ENCODE peak calls at places on chromosomes 6 and 20, in nine cellular contexts. P, K, S, T, D, V, R, J and I are unnamed samples.
A peak's percentile ranks its signal among the peaks of the same experiment; 100 is the strongest.

GRCh38 chr20:4949833-4950178 is 51.5 kb downstream of the SLC23A2 start:
- DNase-seq in R (peak; percentile 62), D (no peak), T (peak; percentile 30), K (no peak), S (peak; percentile 46), V (no peak), P (no peak), J (no peak), I (no peak)

GRCh38 chr20:19211661-19212523 is 550 bp upstream of the SLC24A3 start:
- DNase-seq in P (peak; percentile 79), J (no peak), T (no peak), D (peak; percentile 39), R (peak; percentile 73), V (no peak), S (no peak), K (no peak), I (peak; percentile 31)

GRCh38 chr20:295804-296203 is 1.6 kb upstream of the ZCCHC3 start:
- DNase-seq in J (no peak), V (no peak), T (no peak), P (no peak), R (no peak), K (no peak), D (no peak), S (no peak), I (no peak)

GRCh38 chr6:34132486-34133185 is 13.3 kb downstream of the GRM4 start:
- DNase-seq in S (peak; percentile 28), P (peak; percentile 91), T (peak; percentile 17), K (no peak), J (no peak), R (peak; percentile 88), D (no peak), V (no peak), I (peak; percentile 81)

GRCh38 chr6:66508433-66508832 is 801.4 kb upstream of the EYS start:
- DNase-seq in V (no peak), T (no peak), S (no peak), J (no peak), D (no peak), P (no peak), K (no peak), R (no peak), I (no peak)

GRCh38 chr20:34634392-34634791 is 42.5 kb downstream of the PIGU start:
- DNase-seq in D (no peak), J (no peak), S (no peak), V (no peak), T (no peak), P (no peak), R (no peak), K (no peak), I (peak; percentile 41)

GRCh38 chr20:3696745-3697587 is 15.2 kb upstream of the ADAM33 start:
- DNase-seq in T (no peak), K (no peak), P (peak; percentile 51), S (no peak), D (no peak), J (no peak), V (no peak), R (no peak), I (no peak)

GRCh38 chr6:15423286-15423957 is 177.6 kb downstream of the JARID2 start:
- DNase-seq in K (no peak), S (no peak), P (no peak), R (no peak), D (no peak), T (no peak), J (no peak), V (no peak), I (no peak)

GRCh38 chr6:112144145-112144926 is 56.9 kb downstream of the FAM229B start:
- DNase-seq in D (no peak), T (peak; percentile 30), S (no peak), J (peak; percentile 10), R (no peak), K (no peak), P (no peak), V (no peak), I (no peak)

GRCh38 chr6:44674226-44675155 is 287.0 kb downstream of the CDC5L start:
- DNase-seq in D (no peak), T (no peak), R (no peak), K (no peak), P (no peak), J (no peak), V (no peak), S (no peak), I (no peak)

GRCh38 chr6:73309534-73309783 is 44.6 kb downstream of the DPPA5 start:
- DNase-seq in D (no peak), R (no peak), K (no peak), V (no peak), S (no peak), J (no peak), T (no peak), P (no peak), I (no peak)

GRCh38 chr6:90148867-90149266 is 147.8 kb downstream of the BACH2 start:
- DNase-seq in J (no peak), R (no peak), P (no peak), V (no peak), D (no peak), T (no peak), S (no peak), K (no peak), I (no peak)

GRCh38 chr6:139600919-139601470 is 226.5 kb upstream of the CITED2 start:
- DNase-seq in T (no peak), D (no peak), P (no peak), J (no peak), R (no peak), V (no peak), K (no peak), S (no peak), I (no peak)

GRCh38 chr6:40710626-40711354 is 123.6 kb upstream of the LRFN2 start:
- DNase-seq in D (no peak), K (no peak), V (no peak), P (no peak), S (no peak), J (no peak), T (no peak), R (no peak), I (no peak)

GRCh38 chr6:4313044-4313686 is 177.8 kb upstream of the ECI2 start:
- DNase-seq in D (no peak), P (peak; percentile 41), V (no peak), J (peak; percentile 85), K (no peak), S (peak; percentile 95), T (no peak), R (peak; percentile 71), I (no peak)

GRCh38 chr6:97668716-97669115 is 385.7 kb upstream of the MMS22L start:
- DNase-seq in K (no peak), P (no peak), V (no peak), D (no peak), R (peak; percentile 37), S (no peak), J (no peak), T (no peak), I (no peak)

GRCh38 chr6:117932676-117933075 is 25.6 kb downstream of the SLC35F1 start:
- DNase-seq in J (no peak), R (no peak), K (no peak), T (no peak), V (no peak), D (no peak), P (no peak), S (no peak), I (no peak)

GRCh38 chr6:153103256-153103655 is 27.8 kb downstream of the RGS17 start:
- DNase-seq in P (no peak), V (no peak), D (no peak), K (no peak), J (no peak), T (no peak), S (no peak), R (no peak), I (no peak)

DNA sequence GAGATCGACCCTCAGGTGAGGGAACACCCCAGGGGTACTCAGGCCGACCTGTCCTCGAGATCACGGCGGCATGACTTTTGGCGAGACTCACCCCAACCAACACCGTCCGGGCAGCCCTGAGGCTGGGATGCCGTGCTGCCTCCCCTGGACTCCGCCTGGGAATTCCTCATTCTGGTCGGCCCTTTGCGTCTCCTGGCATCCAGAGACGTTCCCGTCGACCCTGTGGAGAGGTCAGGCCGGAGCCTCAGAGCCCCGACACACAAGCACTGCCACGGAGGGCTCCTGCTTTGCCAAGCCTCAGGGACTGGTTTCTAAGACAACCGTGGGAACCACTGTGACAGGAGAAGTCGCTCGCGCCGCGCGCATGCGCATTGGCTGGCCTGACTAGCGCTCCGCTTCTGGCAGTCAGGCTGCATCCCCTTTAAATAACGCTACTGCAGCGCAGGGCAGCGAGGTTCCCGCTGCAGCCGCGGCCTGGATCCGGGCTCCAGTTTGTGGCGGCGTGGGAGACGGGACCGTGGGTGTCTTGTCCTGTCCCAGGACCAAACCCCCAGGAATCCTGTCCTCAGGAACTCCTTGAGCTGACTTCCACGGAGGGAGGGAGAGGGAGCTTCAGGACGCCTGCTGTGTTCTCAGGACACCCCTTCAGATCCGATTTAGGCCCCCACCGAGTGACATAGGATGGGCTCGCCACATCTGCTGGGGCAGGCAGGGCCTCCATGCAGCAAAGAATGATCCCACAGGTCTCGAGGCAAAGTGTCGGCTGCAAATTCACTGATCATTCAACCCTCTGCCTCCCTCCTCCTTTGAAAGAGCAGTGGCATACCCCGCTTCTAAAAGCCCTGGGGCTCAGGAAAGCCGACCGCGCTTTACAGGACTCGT is 163.2 kb upstream of the ZNF337 start:
- DNase-seq in R (peak; percentile 54), T (peak; percentile 65), K (peak; percentile 74), V (no peak), J (no peak), P (peak; percentile 68), S (peak; percentile 61), D (peak; percentile 75), I (peak; percentile 65)
- H3K27me3 ChIP-seq in R (peaks cover 74% of the 10 kb centered on the region), T (peaks cover 57% of the 10 kb centered on the region), K (no peaks in the 10 kb centered on the region), V (no peaks in the 10 kb centered on the region), J (no peaks in the 10 kb centered on the region), P (peaks cover 75% of the 10 kb centered on the region), S (peaks cover 22% of the 10 kb centered on the region), D (peaks cover 38% of the 10 kb centered on the region), I (no peaks in the 10 kb centered on the region)

GRCh38 chr20:62733250-62733842 is 24.7 kb downstream of the NTSR1 start:
- DNase-seq in R (no peak), D (no peak), T (no peak), P (no peak), S (no peak), J (no peak), V (peak; percentile 19), K (no peak), I (peak; percentile 37)
- H3K27me3 ChIP-seq in R (no peaks in the 10 kb centered on the region), D (peaks cover 11% of the 10 kb centered on the region), T (peaks cover 93% of the 10 kb centered on the region), P (no peaks in the 10 kb centered on the region), S (peaks cover 2% of the 10 kb centered on the region), J (peaks cover 2% of the 10 kb centered on the region), V (no peaks in the 10 kb centered on the region), K (no peaks in the 10 kb centered on the region), I (peaks cover 7% of the 10 kb centered on the region)

GRCh38 chr20:57545927-57546662 is 14.8 kb upstream of the PCK1 start:
- DNase-seq in K (peak; percentile 77), D (no peak), S (no peak), P (no peak), R (peak; percentile 11), J (no peak), T (no peak), V (no peak), I (no peak)
- H3K27me3 ChIP-seq in K (no peaks in the 10 kb centered on the region), D (no peaks in the 10 kb centered on the region), S (peaks cover 2% of the 10 kb centered on the region), P (no peaks in the 10 kb centered on the region), R (no peaks in the 10 kb centered on the region), J (peaks cover 4% of the 10 kb centered on the region), T (peaks cover 42% of the 10 kb centered on the region), V (no peaks in the 10 kb centered on the region), I (peaks cover 4% of the 10 kb centered on the region)

DNA sequence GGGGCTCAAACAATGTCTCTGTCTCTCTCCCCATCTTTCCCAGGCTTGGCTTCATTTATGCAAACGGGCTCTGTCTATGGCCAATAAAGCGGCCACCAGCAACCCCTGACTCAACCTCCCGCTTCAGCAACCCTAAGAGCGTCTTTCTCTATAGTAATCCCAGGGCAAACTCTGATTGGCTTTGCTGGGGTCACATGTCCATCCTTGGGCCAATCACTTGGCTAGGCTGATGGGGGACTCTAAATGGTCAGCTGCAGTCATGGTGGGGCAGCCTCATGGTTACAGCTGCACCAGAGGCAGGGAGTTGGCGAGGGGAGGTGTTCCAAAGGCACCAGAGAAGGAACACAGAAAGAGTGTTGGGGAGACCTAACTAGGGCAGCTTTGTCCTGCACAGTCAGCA is 68.5 kb upstream of the BLCAP start:
- DNase-seq in R (no peak), J (no peak), D (no peak), S (no peak), V (no peak), P (no peak), K (no peak), T (no peak), I (no peak)
- H3K27me3 ChIP-seq in R (no peaks in the 10 kb centered on the region), J (peaks cover 16% of the 10 kb centered on the region), D (peaks cover 17% of the 10 kb centered on the region), S (peaks cover 15% of the 10 kb centered on the region), V (no peaks in the 10 kb centered on the region), P (no peaks in the 10 kb centered on the region), K (no peaks in the 10 kb centered on the region), T (peaks cover 49% of the 10 kb centered on the region), I (peaks cover 3% of the 10 kb centered on the region)